ENCODE peak calls at places on chromosome 1, in four cellular contexts. V is heart left ventricle, E is lung, F is aorta. D is an unnamed sample.

GRCh38 chr1:111151838-111152237 is 11.8 kb downstream of the CEPT1 start:
- DNase-seq in E (no peak), F (no peak), V (no peak), D (no peak)

GRCh38 chr1:12067900-12068821 is 5.1 kb downstream of the TNFRSF8 start:
- DNase-seq in F (no peak), V (peak), E (no peak), D (no peak)

GRCh38 chr1:37822942-37823865 is 15.2 kb upstream of the YRDC start:
- DNase-seq in V (no peak), E (no peak), F (no peak), D (no peak)

GRCh38 chr1:211345719-211346118 is 19.1 kb downstream of the TRAF5 start:
- DNase-seq in E (no peak), F (no peak), V (no peak), D (no peak)

GRCh38 chr1:186617860-186618780 is 62.1 kb downstream of the PTGS2 start:
- DNase-seq in V (peak), E (peak), F (no peak), D (no peak)

GRCh38 chr1:198756470-198756869 is 117.6 kb downstream of the PTPRC start:
- DNase-seq in V (no peak), E (no peak), F (no peak), D (no peak)

GRCh38 chr1:56190975-56191768 is 388.2 kb downstream of the PLPP3 start:
- DNase-seq in V (no peak), E (no peak), F (no peak), D (no peak)

GRCh38 chr1:110085666-110086065 is 15.2 kb upstream of the ALX3 start:
- DNase-seq in F (no peak), V (no peak), E (no peak), D (no peak)

GRCh38 chr1:41664861-41665640 is 180.6 kb upstream of the EDN2 start:
- DNase-seq in V (no peak), F (no peak), E (peak), D (peak)

GRCh38 chr1:6384962-6385672 is 8.4 kb downstream of the ACOT7 start:
- DNase-seq in E (no peak), V (no peak), F (peak), D (no peak)

GRCh38 chr1:38071530-38072266 is 25.1 kb upstream of the POU3F1 start:
- DNase-seq in F (no peak), E (no peak), V (no peak), D (no peak)

GRCh38 chr1:91569411-91570104 is 68.9 kb downstream of the CDC7 start:
- DNase-seq in F (peak), V (peak), E (peak), D (no peak)

GRCh38 chr1:225828706-225829344 is 18.9 kb downstream of the EPHX1 start:
- DNase-seq in V (no peak), F (peak), E (no peak), D (peak)

GRCh38 chr1:198915327-198916231 is 276.7 kb downstream of the PTPRC start:
- DNase-seq in V (no peak), F (no peak), E (no peak), D (no peak)

GRCh38 chr1:219784660-219785391 is 143.5 kb downstream of the SLC30A10 start:
- DNase-seq in V (no peak), E (no peak), F (no peak), D (no peak)

GRCh38 chr1:234961468-234962339 is 166.9 kb downstream of the TOMM20 start:
- DNase-seq in V (no peak), F (no peak), E (no peak), D (no peak)

GRCh38 chr1:214328770-214329455 is 48.0 kb downstream of the SMYD2 start:
- DNase-seq in V (peak), F (peak), E (peak), D (peak)

GRCh38 chr1:6348511-6349191 is 44.9 kb downstream of the ACOT7 start:
- DNase-seq in V (peak), F (no peak), E (no peak), D (no peak)

GRCh38 chr1:109704173-109704572 is 7.9 kb upstream of the GSTM5 start:
- DNase-seq in V (no peak), F (no peak), E (no peak), D (no peak)

GRCh38 chr1:43437031-43437973 is 16.4 kb downstream of the HYI start:
- DNase-seq in E (no peak), V (no peak), F (no peak), D (no peak)

GRCh38 chr1:68384872-68385390 is 64.8 kb downstream of the RPE65 start:
- DNase-seq in F (no peak), E (no peak), V (peak), D (no peak)

GRCh38 chr1:23405946-23406345 is 18.6 kb downstream of the TCEA3 start:
- DNase-seq in V (no peak), F (no peak), E (no peak), D (no peak)

GRCh38 chr1:23403355-23403734 is 21.2 kb downstream of the TCEA3 start:
- DNase-seq in F (no peak), E (no peak), V (no peak), D (no peak)

GRCh38 chr1:23402286-23403037 is 22.1 kb downstream of the TCEA3 start:
- DNase-seq in E (no peak), V (no peak), F (no peak), D (no peak)

GRCh38 chr1:23403038-23403336 is 21.6 kb downstream of the TCEA3 start:
- DNase-seq in F (peak), E (no peak), V (peak), D (no peak)

DNA sequence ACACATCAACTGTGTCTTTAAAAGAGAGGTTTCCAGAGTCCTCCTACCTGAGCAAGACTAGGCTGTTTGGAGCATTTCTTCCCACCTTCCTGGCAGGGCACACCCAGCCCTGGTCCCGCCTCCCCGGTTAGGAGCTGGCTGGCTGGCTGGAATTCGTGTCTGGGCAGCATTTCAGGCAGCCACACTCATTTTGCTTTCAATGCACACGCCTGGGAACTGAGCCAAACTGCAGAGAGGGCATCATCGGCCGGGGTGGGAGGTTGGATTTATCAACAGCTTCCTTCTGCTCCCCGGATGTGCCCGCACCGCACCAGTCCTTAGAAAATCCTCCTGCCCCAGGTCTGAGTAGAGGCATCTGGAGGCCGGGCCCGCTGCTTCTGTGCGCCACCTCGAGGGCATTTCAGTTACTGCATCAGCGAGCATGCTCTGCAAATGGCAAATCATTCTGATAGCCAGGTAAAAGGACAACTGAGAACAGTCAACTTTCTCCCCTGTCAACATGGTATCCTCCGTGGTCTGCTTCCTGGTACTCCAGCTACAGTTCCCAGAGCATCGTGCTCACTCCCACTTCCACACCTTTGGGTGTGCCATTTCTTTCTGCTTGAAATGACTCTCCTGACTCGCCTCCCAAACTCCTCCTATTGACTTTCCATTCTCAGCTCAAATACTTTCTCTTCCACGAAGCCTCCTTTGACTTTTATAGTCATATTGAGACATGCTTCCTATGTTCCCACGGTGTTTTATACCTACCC is 20.6 kb downstream of the TCEA3 start:
- DNase-seq in V (peak), F (peak), E (peak), D (peak)
- H3K4me3 ChIP-seq in V (no peak), F (no peak), E (no peak), D (peak)

DNA sequence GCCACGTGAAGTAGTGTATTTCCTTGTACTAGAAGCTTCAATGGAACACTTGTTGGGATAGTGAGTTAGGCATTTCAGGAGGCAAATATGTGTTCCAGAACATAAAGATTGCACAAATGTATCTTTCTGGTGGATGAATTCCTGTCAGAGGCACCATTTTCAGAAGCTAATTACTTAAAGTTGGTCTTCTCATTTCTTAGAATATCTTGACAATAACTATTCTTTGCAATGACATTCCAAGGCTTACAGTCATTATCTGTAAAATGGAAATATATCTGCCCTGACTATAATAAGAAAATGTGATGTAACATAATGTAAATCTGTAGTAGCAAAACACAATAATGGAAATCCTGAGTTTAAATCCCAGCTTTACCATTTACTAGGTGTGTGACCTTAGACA is 2.7 kb downstream of the VCAM1 start:
- DNase-seq in F (no peak), E (no peak), V (no peak), D (no peak)
- H3K4me3 ChIP-seq in F (peak), E (no peak), V (peak), D (no peak)

DNA sequence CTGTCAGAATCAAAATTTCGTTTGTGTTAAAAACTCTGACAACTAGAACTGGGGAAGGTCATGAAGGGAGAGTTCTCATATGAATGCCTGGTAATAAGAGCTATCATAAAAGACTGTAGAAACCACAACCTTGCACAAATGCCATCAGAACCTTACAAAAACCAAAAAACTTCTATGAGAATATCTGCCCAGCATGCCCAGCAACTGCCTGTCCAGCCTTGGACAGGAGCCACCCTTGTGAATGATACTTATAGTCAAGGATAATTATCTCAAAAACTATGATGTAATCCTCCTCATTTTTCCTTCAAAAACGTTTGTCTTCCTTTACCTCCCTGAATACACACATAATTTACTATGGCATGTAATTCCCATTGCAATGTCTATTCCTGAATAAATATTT is 53.4 kb upstream of the C1orf185 start:
- DNase-seq in E (no peak), F (no peak), V (no peak), D (no peak)
- H3K4me3 ChIP-seq in E (no peak), F (no peak), V (no peak), D (no peak)

DNA sequence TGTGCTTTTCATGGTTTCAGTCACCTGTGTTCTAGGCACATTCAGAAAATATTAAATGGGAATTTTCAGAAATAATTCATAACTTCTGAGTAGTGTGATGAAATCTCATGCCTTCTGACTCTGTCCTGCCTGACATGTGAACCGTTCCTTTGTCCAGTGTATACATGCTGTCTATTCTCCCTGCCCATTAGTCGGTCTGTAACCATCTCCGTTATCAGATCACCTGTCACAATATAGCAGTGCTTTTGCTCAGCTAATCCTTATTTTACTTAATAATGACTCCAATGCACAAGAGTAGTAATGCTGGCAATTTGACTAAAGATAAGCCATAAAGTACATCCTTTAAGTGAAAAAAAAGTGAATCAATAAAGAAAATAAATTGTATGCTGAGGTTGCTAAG is 597.5 kb downstream of the BRINP3 start:
- DNase-seq in E (no peak), V (no peak), F (no peak), D (no peak)
- H3K4me3 ChIP-seq in E (no peak), V (no peak), F (no peak), D (no peak)

DNA sequence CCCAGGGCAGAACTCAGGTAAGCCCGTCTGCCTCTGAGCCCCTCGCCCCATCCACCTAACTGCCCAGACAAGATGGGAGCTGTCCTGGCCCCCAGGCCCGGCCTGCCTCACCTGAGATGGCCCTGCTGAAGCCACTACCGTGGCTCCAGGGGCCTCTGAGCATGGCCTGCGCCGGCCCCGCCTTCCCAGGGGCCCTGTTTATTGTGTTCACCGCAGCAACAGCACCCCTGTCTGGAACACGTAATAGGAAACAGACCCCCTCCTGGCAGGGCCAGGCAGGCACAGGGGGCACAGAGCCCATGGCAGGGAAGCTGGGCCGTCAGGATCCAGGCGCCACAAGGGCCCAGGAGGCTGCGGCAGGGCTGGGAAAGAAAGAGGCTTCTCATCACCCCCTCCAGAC is 62.4 kb downstream of the ARHGEF16 start:
- DNase-seq in E (no peak), V (no peak), F (no peak), D (no peak)
- H3K4me3 ChIP-seq in E (no peak), V (no peak), F (no peak), D (no peak)

D was measured in Caco-2.